ENCODE peak calls at places on chromosomes 7 and 10, in nine cellular contexts. F is CD8-positive, alpha-beta T cell; Z is PC-3; A is brain microvascular endothelial cell; M is fibroblast of the aortic adventitia; I is AG04450; K is MM.1S; D is left ventricle myocardium inferior; P is CD4-positive, alpha-beta T cell. U is an unnamed sample.

GRCh38 chr7:100065452-100066186 is 15.9 kb downstream of the ZNF3 start:
- DNase-seq in F (no peak), Z (no peak), A (no peak), M (peak; percentile 99), I (peak; percentile 72), K (no peak), D (no peak), P (no peak), U (peak; percentile 54)

GRCh38 chr10:27701971-27702537 is 43.6 kb downstream of the MKX start:
- DNase-seq in F (no peak), Z (no peak), A (no peak), M (no peak), I (no peak), K (no peak), D (no peak), P (no peak), U (no peak)

GRCh38 chr7:158617737-158618128 is 30.1 kb upstream of the PTPRN2 start:
- DNase-seq in F (no peak), Z (no peak), A (peak; percentile 76), M (peak; percentile 7), I (no peak), K (no peak), D (no peak), P (no peak), U (peak; percentile 8)

GRCh38 chr7:149097088-149097487 is 6.6 kb upstream of the ZNF786 start:
- DNase-seq in F (no peak), Z (no peak), A (no peak), M (peak; percentile 4), I (no peak), K (no peak), D (no peak), P (no peak), U (no peak)

GRCh38 chr7:149027055-149027454 is 1.2 kb downstream of the PDIA4 start:
- DNase-seq in F (no peak), Z (no peak), A (no peak), M (peak; percentile 27), I (no peak), K (peak; percentile 22), D (no peak), P (no peak), U (no peak)

GRCh38 chr7:19915596-19915995 is 142.2 kb upstream of the TMEM196 start:
- DNase-seq in F (no peak), Z (no peak), A (no peak), M (no peak), I (no peak), K (no peak), D (no peak), P (no peak), U (no peak)

GRCh38 chr7:87982163-87982562 is 48.1 kb downstream of the ADAM22 start:
- DNase-seq in F (no peak), Z (no peak), A (no peak), M (no peak), I (no peak), K (no peak), D (no peak), P (no peak), U (no peak)

GRCh38 chr7:50332241-50333176 is 28.0 kb downstream of the IKZF1 start:
- DNase-seq in F (no peak), Z (no peak), A (no peak), M (no peak), I (no peak), K (no peak), D (no peak), P (no peak), U (no peak)

GRCh38 chr7:45978010-45978681 is 57.1 kb upstream of the IGFBP3 start:
- DNase-seq in F (no peak), Z (peak; percentile 98), A (peak; percentile 98), M (peak; percentile 96), I (peak; percentile 92), K (peak; percentile 89), D (no peak), P (no peak), U (peak; percentile 99)

GRCh38 chr10:5362873-5363272 is 1.9 kb upstream of the UCN3 start:
- DNase-seq in F (no peak), Z (no peak), A (no peak), M (no peak), I (no peak), K (no peak), D (no peak), P (no peak), U (no peak)

GRCh38 chr7:158028290-158028941 is 559.2 kb downstream of the PTPRN2 start:
- DNase-seq in F (no peak), Z (no peak), A (no peak), M (no peak), I (no peak), K (no peak), D (no peak), P (no peak), U (no peak)

DNA sequence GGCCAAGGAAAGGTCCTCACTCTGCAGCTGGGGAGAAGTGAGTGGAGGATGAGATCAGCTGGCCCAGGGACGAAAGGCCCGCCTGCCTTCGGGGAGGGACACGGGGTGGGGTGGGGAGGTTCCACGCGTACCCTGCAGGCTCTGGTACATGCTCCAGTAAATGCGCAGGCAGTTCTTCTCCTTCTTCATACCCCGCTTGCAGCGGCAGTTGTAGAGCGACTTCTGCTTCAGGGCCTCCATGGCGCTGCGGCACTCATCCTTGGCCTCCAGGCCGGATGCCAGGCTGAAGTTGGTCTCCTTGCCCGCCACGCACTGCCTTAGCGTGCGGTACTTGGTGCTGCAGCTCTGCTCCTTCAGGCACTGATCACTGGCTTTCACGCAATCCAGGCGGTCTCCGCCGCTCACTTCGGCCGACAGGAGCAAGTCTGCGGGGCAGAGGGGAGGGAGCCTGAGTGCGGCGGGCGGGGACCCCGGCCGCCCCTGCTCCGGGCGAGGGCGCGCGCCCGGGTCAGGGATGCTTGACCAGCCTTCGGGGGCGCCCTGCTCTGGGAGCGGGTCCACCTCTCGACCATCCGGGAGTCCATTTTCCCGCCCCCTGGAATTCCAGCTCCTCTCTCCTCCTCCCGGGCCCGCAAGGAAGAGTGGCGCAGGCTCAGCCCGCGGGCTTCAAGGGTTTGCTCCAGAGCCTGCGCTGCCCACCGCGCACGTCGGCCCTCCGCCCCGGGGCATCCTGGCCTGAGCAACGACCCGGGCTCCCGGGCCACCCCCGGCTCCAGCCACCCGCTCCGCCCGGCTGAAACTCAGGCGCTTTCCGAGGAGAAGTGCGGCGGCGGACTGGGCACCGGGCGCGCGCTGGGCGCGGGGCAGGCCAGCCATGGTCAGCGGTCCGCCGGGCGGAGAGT is 2.1 kb downstream of the GFRA1 start:
- DNase-seq in F (no peak), Z (no peak), A (no peak), M (no peak), I (no peak), K (no peak), D (peak; percentile 60), P (no peak), U (no peak)
- TF ChIP-seq CTCF in F (no peak), Z (no peak), A (no peak), M (no peak), I (no peak), K (no peak), D (no peak), P (no peak), U (no peak)

DNA sequence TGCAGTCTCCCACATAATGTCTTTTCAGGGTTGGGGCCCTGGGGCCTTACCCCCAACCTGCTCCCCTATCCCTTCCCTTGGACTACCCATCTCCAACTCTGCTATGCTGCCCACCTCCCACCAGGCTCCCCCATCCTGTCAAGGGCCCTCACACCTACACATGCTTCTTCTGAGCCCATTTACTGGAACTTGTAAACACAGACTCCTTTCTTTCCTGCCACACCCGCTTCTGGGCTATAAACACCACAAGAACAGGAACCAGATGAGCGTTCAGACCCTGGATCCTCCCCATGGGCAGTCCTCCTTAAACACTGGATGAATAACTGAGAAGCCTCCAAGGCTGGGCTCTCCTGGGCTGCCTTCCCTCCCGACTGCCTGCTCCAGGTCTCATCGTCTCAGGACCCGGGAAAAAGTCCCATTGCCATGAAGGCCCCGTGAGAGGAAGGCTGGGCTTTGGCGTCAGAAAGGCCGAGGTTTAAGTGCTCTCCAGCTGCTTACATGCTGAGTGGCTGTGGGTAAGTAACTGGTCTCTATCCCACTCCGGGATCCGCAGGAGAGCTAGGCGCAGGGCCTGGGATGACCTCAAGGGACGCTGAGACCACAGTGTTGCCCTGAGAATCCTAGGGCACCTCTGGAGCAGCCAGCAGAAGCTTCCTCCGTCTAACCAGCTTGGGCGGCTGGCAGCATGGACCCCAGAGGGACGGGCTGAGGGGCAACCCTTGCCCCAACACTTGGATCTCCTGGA is 15.6 kb upstream of the CRHR2 start:
- DNase-seq in F (no peak), Z (no peak), A (no peak), M (no peak), I (no peak), K (no peak), D (no peak), P (no peak), U (no peak)
- TF ChIP-seq CTCF in F (no peak), Z (no peak), A (no peak), M (no peak), I (no peak), K (no peak), D (no peak), P (no peak), U (no peak)

DNA sequence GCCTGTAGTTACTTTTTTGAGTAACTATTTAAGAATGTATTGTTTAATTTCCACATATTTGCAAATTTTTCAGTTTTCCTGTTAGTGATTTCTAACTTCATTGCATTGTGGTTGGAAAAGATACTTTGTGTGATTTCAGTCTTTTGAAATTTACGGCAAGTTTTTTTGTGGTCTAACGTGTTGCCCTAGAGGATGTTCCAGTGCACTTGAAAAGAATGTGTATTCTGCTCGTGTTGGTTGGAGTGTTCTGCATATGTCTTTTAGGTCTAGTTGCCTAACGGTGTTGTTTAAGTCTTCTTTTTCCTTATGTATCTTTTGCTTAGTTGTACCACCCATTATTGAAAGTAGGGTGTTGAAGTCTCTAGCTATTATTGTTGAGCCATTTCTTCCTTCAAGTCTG is 59.7 kb downstream of the LCOR start:
- DNase-seq in F (no peak), Z (no peak), A (no peak), M (no peak), I (no peak), K (no peak), D (no peak), P (no peak), U (no peak)
- TF ChIP-seq CTCF in F (no peak), Z (no peak), A (no peak), M (no peak), I (no peak), K (no peak), D (no peak), P (no peak), U (no peak)

DNA sequence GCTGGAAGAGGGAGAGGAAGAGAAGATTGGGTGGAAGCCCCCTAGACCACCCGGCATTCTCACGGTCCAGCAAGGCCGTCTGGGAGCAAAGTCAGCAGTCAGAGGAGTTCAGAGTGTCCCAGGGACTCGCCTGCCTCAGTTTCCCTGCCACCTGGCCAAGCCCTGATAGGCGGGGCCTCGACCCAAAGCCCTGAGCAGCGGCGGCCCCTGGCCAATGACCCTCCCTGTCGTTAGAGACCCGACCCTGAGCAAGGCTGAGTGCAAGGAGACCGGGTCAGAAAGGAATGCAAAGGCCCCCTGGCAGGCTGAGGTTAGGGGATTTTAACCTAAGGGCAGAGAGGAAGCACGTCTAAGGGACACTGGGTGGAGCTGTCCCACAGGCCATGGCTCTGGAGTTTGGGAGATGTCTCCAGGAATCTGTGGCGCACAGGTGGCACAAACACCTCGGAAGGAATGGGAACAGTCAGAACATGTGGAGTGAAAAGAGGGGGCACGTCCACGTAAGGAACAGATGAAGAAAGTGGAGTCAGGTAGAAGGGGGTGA is 196.8 kb upstream of the PDE1C start:
- DNase-seq in F (no peak), Z (no peak), A (no peak), M (no peak), I (no peak), K (no peak), D (no peak), P (no peak), U (no peak)
- TF ChIP-seq CTCF in F (no peak), Z (no peak), A (no peak), M (no peak), I (no peak), K (no peak), D (no peak), P (no peak), U (no peak)